ENCODE peak calls at places on chromosomes 6 and 20, in four cellular contexts. F is astrocyte, J is Kasumi-1, P is HS-5. H is an unnamed sample.
A peak's percentile ranks its signal among the peaks of the same experiment; 100 is the strongest.

GRCh38 chr6:16420715-16421461 is 182.5 kb downstream of the GMPR start:
- DNase-seq in F (peak; percentile 47), J (no peak), P (no peak), H (peak; percentile 23)

GRCh38 chr6:147530132-147531060 is 21.9 kb downstream of the SAMD5 start:
- DNase-seq in F (no peak), J (peak; percentile 62), P (no peak), H (no peak)

GRCh38 chr20:31606928-31607639 is 2.0 kb downstream of the ID1 start:
- DNase-seq in F (peak; percentile 81), J (peak; percentile 57), P (no peak), H (no peak)

GRCh38 chr6:111263837-111264236 is 176.5 kb downstream of the SLC16A10 start:
- DNase-seq in F (peak; percentile 75), J (peak; percentile 20), P (peak; percentile 77), H (no peak)

GRCh38 chr20:37856932-37857660 is 45.8 kb upstream of the VSTM2L start:
- DNase-seq in F (peak; percentile 70), J (no peak), P (peak; percentile 90), H (peak; percentile 18)

GRCh38 chr6:132471787-132472186 is 41.1 kb downstream of the STX7 start:
- DNase-seq in F (no peak), J (no peak), P (no peak), H (no peak)

GRCh38 chr20:3673551-3674070 is 8.2 kb downstream of the ADAM33 start:
- DNase-seq in F (no peak), J (no peak), P (no peak), H (no peak)

GRCh38 chr20:4038047-4038459 is 22.7 kb upstream of the RNF24 start:
- DNase-seq in F (peak; percentile 86), J (peak; percentile 99), P (no peak), H (no peak)

GRCh38 chr6:110485461-110485860 is 9.0 kb upstream of the SLC22A16 start:
- DNase-seq in F (no peak), J (peak; percentile 79), P (no peak), H (no peak)